ENCODE peak calls at places on chromosomes 16 and 17, in four cellular contexts. M, T, P and Q are unnamed samples.

GRCh38 chr17:61400786-61401279 is 1.2 kb downstream of the TBX2 start:
- DNase-seq in M (no peak), T (no peak), P (no peak), Q (no peak)

GRCh38 chr17:59525668-59526067 is 39.7 kb upstream of the DHX40 start:
- DNase-seq in M (no peak), T (no peak), P (no peak), Q (no peak)

GRCh38 chr16:69393898-69394849 is 8.4 kb upstream of the TERF2 start:
- DNase-seq in M (no peak), T (no peak), P (no peak), Q (no peak)

GRCh38 chr17:80997471-80998387 is 6.1 kb downstream of the CHMP6 start:
- DNase-seq in M (no peak), T (no peak), P (no peak), Q (no peak)

GRCh38 chr17:47204722-47205418 is 4.3 kb upstream of the MYL4 start:
- DNase-seq in M (peak; percentile 68), T (no peak), P (no peak), Q (no peak)

GRCh38 chr16:4471869-4472268 is 2.6 kb downstream of the NMRAL1 start:
- DNase-seq in M (no peak), T (no peak), P (no peak), Q (no peak)

GRCh38 chr17:39246274-39246673 is 20.5 kb upstream of the STAC2 start:
- DNase-seq in M (no peak), T (no peak), P (no peak), Q (no peak)

GRCh38 chr17:61789872-61790271 is 73.5 kb downstream of the BRIP1 start:
- DNase-seq in M (no peak), T (no peak), P (no peak), Q (no peak)

GRCh38 chr16:30901201-30902069 is 5.0 kb downstream of the CTF1 start:
- DNase-seq in M (peak; percentile 28), T (no peak), P (no peak), Q (no peak)

GRCh38 chr17:77579131-77579530 is 379.4 kb upstream of the TNRC6C start:
- DNase-seq in M (no peak), T (no peak), P (no peak), Q (no peak)

GRCh38 chr17:35630530-35631148 is 43.5 kb downstream of the AP2B1 start:
- DNase-seq in M (no peak), T (no peak), P (peak; percentile 88), Q (no peak)

GRCh38 chr17:27400991-27401390 is 55.3 kb upstream of the KSR1 start:
- DNase-seq in M (no peak), T (no peak), P (no peak), Q (no peak)

GRCh38 chr16:48462146-48462740 is 77.0 kb upstream of the SIAH1 start:
- DNase-seq in M (no peak), T (no peak), P (peak; percentile 3), Q (no peak)

GRCh38 chr17:81484195-81484979 is 28.2 kb downstream of the ACTG1 start:
- DNase-seq in M (peak; percentile 87), T (peak; percentile 64), P (peak; percentile 88), Q (peak; percentile 36)

GRCh38 chr17:49327835-49328784 is 33.9 kb downstream of the ZNF652 start:
- DNase-seq in M (peak; percentile 76), T (no peak), P (no peak), Q (no peak)

GRCh38 chr17:20157078-20157360 is 147.9 kb downstream of the SPECC1 start:
- DNase-seq in M (no peak), T (no peak), P (no peak), Q (no peak)

GRCh38 chr17:11142231-11142630 is 98.8 kb upstream of the SHISA6 start:
- DNase-seq in M (no peak), T (no peak), P (no peak), Q (no peak)

GRCh38 chr16:27402964-27403600 is 1.1 kb downstream of the IL21R start:
- DNase-seq in M (no peak), T (no peak), P (no peak), Q (no peak)

GRCh38 chr17:64183815-64184397 is 54.0 kb upstream of the ERN1 start:
- DNase-seq in M (no peak), T (no peak), P (peak; percentile 31), Q (no peak)

GRCh38 chr17:18963126-18964017 is 11.4 kb downstream of the SLC5A10 start:
- DNase-seq in M (no peak), T (no peak), P (no peak), Q (no peak)

GRCh38 chr16:2983706-2984136 is 3.5 kb upstream of the PKMYT1 start:
- DNase-seq in M (peak; percentile 93), T (no peak), P (peak; percentile 80), Q (no peak)

GRCh38 chr17:30323262-30323894 is 10.5 kb downstream of the TMIGD1 start:
- DNase-seq in M (peak; percentile 65), T (no peak), P (no peak), Q (no peak)

GRCh38 chr17:16521070-16521727 is 29.2 kb upstream of the LRRC75A start:
- DNase-seq in M (peak; percentile 81), T (peak; percentile 26), P (peak; percentile 93), Q (no peak)

GRCh38 chr16:54287758-54288591 is 1.4 kb upstream of the IRX3 start:
- DNase-seq in M (no peak), T (no peak), P (no peak), Q (no peak)

GRCh38 chr16:71645450-71645849 is 19.5 kb downstream of the MARVELD3 start:
- DNase-seq in M (peak; percentile 52), T (no peak), P (peak; percentile 32), Q (no peak)

GRCh38 chr17:59479141-59479540 is 86.3 kb upstream of the DHX40 start:
- DNase-seq in M (no peak), T (no peak), P (no peak), Q (no peak)

GRCh38 chr17:38706625-38707298 is 1.7 kb downstream of the MLLT6 start:
- DNase-seq in M (peak; percentile 36), T (no peak), P (peak; percentile 41), Q (no peak)

GRCh38 chr16:9469512-9469911 is 378.1 kb downstream of the HAPSTR1 start:
- DNase-seq in M (no peak), T (no peak), P (no peak), Q (no peak)

GRCh38 chr16:66881014-66881417 is 701 bp downstream of the PDP2 start:
- DNase-seq in M (no peak), T (no peak), P (peak; percentile 26), Q (no peak)

GRCh38 chr16:30335598-30336474 is 19.3 kb downstream of the CD2BP2 start:
- DNase-seq in M (no peak), T (no peak), P (no peak), Q (no peak)